ENCODE peak calls at places on chromosomes 3 and 15, in seven cellular contexts. I, G, M, Y, S, E and X are unnamed samples.

GRCh38 chr3:158108596-158108995 is 1.3 kb upstream of the RSRC1 start:
- DNase-seq in I (no peak), S (no peak), Y (peak), G (no peak), E (no peak), M (no peak), X (no peak)

GRCh38 chr3:134299185-134299887 is 48.7 kb upstream of the RYK start:
- DNase-seq in S (no peak), M (no peak), Y (peak), G (no peak), E (peak), I (no peak), X (peak)

GRCh38 chr15:52805351-52806283 is 15.5 kb upstream of the ONECUT1 start:
- DNase-seq in E (no peak), S (no peak), Y (no peak), G (no peak), I (no peak), M (peak), X (no peak)

GRCh38 chr3:12916159-12916558 is 74.8 kb upstream of the RPL32 start:
- DNase-seq in S (no peak), Y (no peak), G (no peak), E (no peak), M (no peak), I (no peak), X (peak)

GRCh38 chr3:46372492-46373359 is 2.0 kb downstream of the CCR5 start:
- DNase-seq in G (no peak), Y (peak), E (peak), I (no peak), S (no peak), M (no peak), X (peak)

GRCh38 chr3:94082412-94082937 is 19.6 kb downstream of the NSUN3 start:
- DNase-seq in S (no peak), Y (no peak), M (no peak), G (no peak), E (no peak), I (no peak), X (no peak)

GRCh38 chr3:194723846-194724618 is 38.3 kb downstream of the FAM43A start:
- DNase-seq in E (no peak), M (no peak), G (no peak), S (no peak), Y (no peak), I (no peak), X (no peak)

GRCh38 chr3:144164352-144164751 is 192.7 kb downstream of the DIPK2A start:
- DNase-seq in S (no peak), E (no peak), Y (no peak), I (no peak), G (no peak), M (no peak), X (no peak)

GRCh38 chr15:63874616-63875015 is 40.9 kb upstream of the HERC1 start:
- DNase-seq in G (no peak), I (no peak), Y (no peak), M (no peak), S (no peak), E (no peak), X (no peak)

GRCh38 chr15:43808435-43808950 is 8.1 kb downstream of the HYPK start:
- DNase-seq in E (no peak), S (no peak), I (no peak), M (no peak), G (no peak), Y (no peak), X (no peak)

GRCh38 chr3:5023777-5024346 is 44.6 kb downstream of the BHLHE40 start:
- DNase-seq in Y (no peak), I (no peak), G (no peak), E (peak), M (no peak), S (no peak), X (no peak)

GRCh38 chr3:187748050-187748481 is 2.8 kb upstream of the BCL6 start:
- DNase-seq in E (peak), M (peak), S (peak), G (no peak), Y (peak), I (peak), X (peak)

GRCh38 chr15:68335251-68335650 is 57.7 kb downstream of the FEM1B start:
- DNase-seq in E (no peak), Y (peak), M (no peak), G (no peak), S (no peak), I (no peak), X (no peak)

GRCh38 chr3:33299395-33300081 is 22.3 kb downstream of the FBXL2 start:
- DNase-seq in Y (peak), I (no peak), S (no peak), M (no peak), G (no peak), E (peak), X (no peak)

GRCh38 chr15:37032091-37032775 is 68.1 kb downstream of the MEIS2 start:
- DNase-seq in M (peak), Y (no peak), G (no peak), E (no peak), S (no peak), I (no peak), X (peak)

GRCh38 chr15:80459380-80459779 is 55.2 kb downstream of the ARNT2 start:
- DNase-seq in I (no peak), S (no peak), M (no peak), G (no peak), Y (no peak), E (no peak), X (no peak)

GRCh38 chr15:75197062-75197630 is 4.5 kb upstream of the C15orf39 start:
- DNase-seq in S (no peak), G (no peak), E (no peak), M (no peak), Y (no peak), I (no peak), X (no peak)

GRCh38 chr15:33846151-33846550 is 122.1 kb upstream of the CHRM5 start:
- DNase-seq in G (no peak), E (no peak), I (no peak), Y (no peak), M (no peak), S (no peak), X (no peak)

GRCh38 chr15:39717134-39717533 is 65.5 kb downstream of the FSIP1 start:
- DNase-seq in Y (no peak), S (no peak), I (no peak), G (no peak), E (no peak), M (no peak), X (no peak)

GRCh38 chr15:79195239-79195638 is 87.3 kb upstream of the ANKRD34C start:
- DNase-seq in I (no peak), Y (no peak), G (no peak), S (no peak), M (no peak), E (no peak), X (no peak)

GRCh38 chr3:39592306-39592705 is 124.8 kb downstream of the MOBP start:
- DNase-seq in M (no peak), S (no peak), G (no peak), Y (no peak), E (no peak), I (no peak), X (no peak)

GRCh38 chr3:27184261-27184660 is 184.9 kb downstream of the NEK10 start:
- DNase-seq in I (no peak), M (no peak), G (no peak), E (no peak), Y (no peak), S (no peak), X (no peak)

GRCh38 chr15:78988361-78988911 is 43.6 kb upstream of the CTSH start:
- DNase-seq in I (no peak), Y (peak), S (peak), E (peak), M (peak), G (peak), X (peak)

GRCh38 chr15:78910836-78911235 is 34.0 kb downstream of the CTSH start:
- DNase-seq in G (no peak), Y (no peak), M (no peak), I (no peak), E (no peak), S (no peak), X (peak)

DNA sequence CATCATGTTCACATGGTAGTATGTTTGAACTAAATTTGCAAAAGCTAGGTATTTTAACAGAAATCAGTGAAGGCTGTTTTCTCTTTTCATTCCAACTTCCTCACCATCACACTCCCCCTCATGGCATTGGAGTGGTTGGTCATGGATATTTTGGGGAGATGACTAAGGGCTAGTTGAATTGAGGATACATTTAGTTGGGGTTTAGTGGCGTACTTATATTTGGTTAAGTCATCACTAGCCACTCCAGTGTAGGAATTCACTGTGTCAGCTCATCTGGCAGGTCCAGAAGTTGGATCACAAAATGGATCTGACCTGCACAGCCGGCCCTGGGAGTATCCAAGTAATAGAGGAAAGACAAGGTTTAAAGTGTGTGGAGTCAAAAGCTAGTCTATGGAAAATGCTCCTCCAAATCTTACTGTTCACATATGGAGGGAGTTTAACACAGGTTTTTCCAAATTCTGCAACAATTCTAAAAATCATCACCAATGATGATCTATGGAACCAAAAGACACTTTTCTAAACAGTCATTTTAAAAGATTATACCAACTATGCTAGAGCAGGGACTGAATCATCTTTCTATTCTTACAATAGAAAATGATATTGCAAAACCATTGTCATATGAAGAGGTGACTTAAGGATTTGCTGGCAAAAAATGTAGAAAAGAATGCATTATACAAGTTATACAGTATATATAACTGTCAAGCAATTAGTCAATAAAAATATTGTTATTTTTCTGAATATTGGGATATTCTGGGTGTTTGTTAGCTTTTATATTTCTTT is 247.8 kb upstream of the PEX5L start:
- DNase-seq in S (no peak), I (no peak), Y (peak), M (no peak), E (no peak), G (no peak), X (no peak)
- H3K4me3 ChIP-seq in S (no peak), I (no peak), Y (no peak), M (no peak), E (no peak), G (no peak), X (no peak)

GRCh38 chr3:109195812-109196211 is 59.3 kb downstream of the C3orf85 start:
- DNase-seq in Y (no peak), I (no peak), S (no peak), G (no peak), M (no peak), E (peak), X (no peak)
- H3K4me3 ChIP-seq in Y (no peak), I (no peak), S (no peak), G (no peak), M (no peak), E (no peak), X (no peak)

GRCh38 chr15:71124937-71125755 is 9.9 kb downstream of the THSD4 start:
- DNase-seq in I (no peak), S (no peak), M (no peak), E (peak), G (no peak), Y (no peak), X (no peak)

GRCh38 chr15:71129660-71130059 is 14.4 kb downstream of the THSD4 start:
- DNase-seq in E (no peak), S (no peak), G (no peak), Y (no peak), I (no peak), M (no peak), X (no peak)

GRCh38 chr15:71128939-71129562 is 13.8 kb downstream of the THSD4 start:
- DNase-seq in S (no peak), Y (no peak), I (no peak), G (no peak), M (no peak), E (no peak), X (no peak)

GRCh38 chr15:71127083-71127482 is 11.8 kb downstream of the THSD4 start:
- DNase-seq in I (no peak), G (no peak), Y (no peak), M (no peak), E (no peak), S (no peak), X (no peak)

GRCh38 chr15:71125831-71126453 is 10.7 kb downstream of the THSD4 start:
- DNase-seq in M (no peak), G (no peak), S (no peak), I (no peak), E (no peak), Y (no peak), X (no peak)
- H3K4me3 ChIP-seq in M (no peak), G (no peak), S (no peak), I (no peak), E (no peak), Y (no peak), X (no peak)

DNA sequence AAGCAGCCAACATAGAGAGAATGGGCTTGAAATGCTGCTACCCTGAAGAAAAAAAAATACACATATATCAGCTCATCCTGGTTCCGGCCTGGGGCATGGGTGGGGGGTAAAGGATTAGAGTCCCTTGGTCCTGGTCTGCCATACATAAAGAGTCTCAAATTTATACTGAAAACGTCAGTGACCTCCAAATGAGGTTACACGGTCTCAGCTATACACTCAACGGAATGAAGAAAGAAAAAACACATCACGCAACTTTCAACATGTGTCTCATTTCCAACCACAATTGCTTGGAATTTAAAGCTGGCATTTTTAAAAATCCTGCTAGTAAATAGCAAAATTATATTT is 612.8 kb downstream of the MCTP2 start:
- DNase-seq in E (no peak), Y (peak), I (no peak), S (no peak), G (no peak), M (no peak), X (no peak)
- H3K4me3 ChIP-seq in E (no peak), Y (no peak), I (no peak), S (peak), G (no peak), M (no peak), X (no peak)

GRCh38 chr3:18111702-18112311 is 313.3 kb downstream of the SATB1 start:
- DNase-seq in I (no peak), Y (peak), M (no peak), E (peak), S (no peak), G (no peak), X (no peak)
- H3K4me3 ChIP-seq in I (no peak), Y (peak), M (no peak), E (no peak), S (no peak), G (no peak), X (no peak)